ENCODE peak calls at places on chromosome 7, in five cellular contexts. I is cardiac fibroblast, Y is GM23338, N is AG04450, H is colonic mucosa. V is an unnamed sample.

GRCh38 chr7:47947355-47947749 is 914 bp downstream of the PKD1L1 start:
- DNase-seq in Y (no peak), H (no peak), N (no peak), I (no peak), V (no peak)

GRCh38 chr7:1668486-1668931 is 1.6 kb upstream of the ELFN1 start:
- DNase-seq in Y (peak), H (no peak), N (no peak), I (no peak), V (peak)

GRCh38 chr7:142470336-142470830 is 212.5 kb upstream of the PRSS58 start:
- DNase-seq in N (no peak), H (no peak), I (no peak), Y (no peak), V (no peak)

GRCh38 chr7:151133986-151134742 is 33.3 kb downstream of the GBX1 start:
- DNase-seq in H (no peak), Y (no peak), N (no peak), I (no peak), V (no peak)

GRCh38 chr7:2272031-2272430 is 30.0 kb downstream of the NUDT1 start:
- DNase-seq in H (no peak), Y (no peak), N (no peak), I (no peak), V (no peak)

GRCh38 chr7:21338728-21339164 is 89.1 kb upstream of the SP4 start:
- DNase-seq in N (no peak), Y (no peak), H (no peak), I (no peak), V (no peak)

GRCh38 chr7:17900464-17900863 is 39.8 kb downstream of the SNX13 start:
- DNase-seq in Y (no peak), H (no peak), I (no peak), N (no peak), V (no peak)

GRCh38 chr7:106246941-106247826 is 37.6 kb downstream of the NAMPT start:
- DNase-seq in N (no peak), I (no peak), H (no peak), Y (no peak), V (no peak)

GRCh38 chr7:148963583-148964509 is 64.5 kb downstream of the PDIA4 start:
- DNase-seq in N (no peak), H (peak), Y (peak), I (peak), V (no peak)

GRCh38 chr7:157930441-157930840 is 593.6 kb downstream of the DNAJB6 start:
- DNase-seq in H (no peak), Y (no peak), I (no peak), N (no peak), V (no peak)

GRCh38 chr7:20214787-20215669 is 2.2 kb downstream of the MACC1 start:
- DNase-seq in I (no peak), H (no peak), N (no peak), Y (no peak), V (no peak)

GRCh38 chr7:96400518-96400917 is 78.6 kb upstream of the SLC25A13 start:
- DNase-seq in H (no peak), I (no peak), Y (no peak), N (no peak), V (no peak)

GRCh38 chr7:120857558-120858298 is at the start of gene TSPAN12:
- DNase-seq in I (peak), N (no peak), Y (peak), H (peak), V (peak)

GRCh38 chr7:131961281-131961680 is 404.9 kb upstream of the PODXL start:
- DNase-seq in I (no peak), Y (no peak), H (no peak), N (no peak), V (no peak)

GRCh38 chr7:101169838-101170531 is 4.6 kb upstream of the VGF start:
- DNase-seq in N (no peak), Y (peak), I (peak), H (peak), V (peak)

GRCh38 chr7:155219947-155220769 is 77.5 kb upstream of the INSIG1 start:
- DNase-seq in I (no peak), H (no peak), Y (no peak), N (no peak), V (no peak)

GRCh38 chr7:85474234-85474633 is 287.4 kb upstream of the SEMA3D start:
- DNase-seq in N (no peak), H (no peak), I (no peak), Y (no peak), V (no peak)

GRCh38 chr7:18320971-18321567 is 174.5 kb upstream of the HDAC9 start:
- DNase-seq in H (no peak), I (peak), N (no peak), Y (peak), V (no peak)

GRCh38 chr7:132402096-132402495 is 174.2 kb downstream of the PLXNA4 start:
- DNase-seq in Y (no peak), H (no peak), I (no peak), N (no peak), V (no peak)

GRCh38 chr7:113698556-113699220 is 220.1 kb downstream of the PPP1R3A start:
- DNase-seq in N (peak), I (peak), Y (peak), H (no peak), V (no peak)

GRCh38 chr7:124171068-124171467 is 138.2 kb upstream of the TMEM229A start:
- DNase-seq in H (no peak), I (peak), Y (peak), N (peak), V (no peak)
- TF ChIP-seq CTCF in H (no peak), I (no peak), Y (peak), N (peak), V (no peak)

GRCh38 chr7:44218418-44219201 is 17.8 kb downstream of the YKT6 start:
- DNase-seq in N (no peak), I (peak), Y (peak), H (no peak), V (no peak)
- TF ChIP-seq CTCF in N (peak), I (no peak), Y (peak), H (no peak), V (no peak)

GRCh38 chr7:99504281-99504602 is 220 bp upstream of the ZKSCAN5 start:
- DNase-seq in Y (peak), I (no peak), H (no peak), N (no peak), V (no peak)

GRCh38 chr7:99505324-99505662 is 831 bp downstream of the ZKSCAN5 start:
- DNase-seq in H (no peak), N (no peak), I (no peak), Y (no peak), V (no peak)

GRCh38 chr7:99499713-99500636 is at the start of gene ZNF394:
- DNase-seq in H (peak), I (peak), N (peak), Y (peak), V (peak)

GRCh38 chr7:99500637-99501009 is 542 bp upstream of the ZNF394 start:
- DNase-seq in I (no peak), Y (no peak), N (no peak), H (no peak), V (no peak)

GRCh38 chr7:99504603-99505323 is at the start of gene ZKSCAN5:
- DNase-seq in N (peak), I (peak), Y (peak), H (peak), V (peak)
- TF ChIP-seq CTCF in N (no peak), I (no peak), Y (no peak), H (no peak), V (no peak)

DNA sequence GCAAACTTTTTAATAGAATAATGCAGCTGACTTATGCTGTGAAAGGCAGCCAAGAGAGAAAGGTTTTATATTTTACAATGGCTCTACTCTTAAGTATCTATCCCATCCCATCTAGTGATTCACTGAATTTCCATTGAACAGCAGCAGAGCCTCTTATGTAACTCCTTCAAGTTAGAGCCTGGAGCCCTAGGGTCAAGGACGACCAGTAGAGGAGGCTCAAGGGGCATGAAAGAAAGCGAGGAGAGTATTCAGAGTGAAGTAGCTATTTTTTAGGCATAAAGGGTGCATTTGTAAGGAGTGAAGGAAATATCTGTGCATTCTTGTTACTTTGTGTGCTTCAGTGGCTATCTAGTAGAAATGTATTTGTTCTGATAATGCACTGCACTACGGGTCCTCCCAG is 180.2 kb upstream of the TPK1 start:
- DNase-seq in I (no peak), N (no peak), Y (peak), H (no peak), V (no peak)
- TF ChIP-seq CTCF in I (no peak), N (no peak), Y (peak), H (no peak), V (no peak)

GRCh38 chr7:65216469-65216868 is 157.2 kb upstream of the ZNF92 start:
- DNase-seq in H (peak), I (peak), N (no peak), Y (peak), V (no peak)
- TF ChIP-seq CTCF in H (peak), I (peak), N (peak), Y (peak), V (no peak)

GRCh38 chr7:63112764-63113712 is 885.6 kb upstream of the ZNF722 start:
- DNase-seq in I (no peak), Y (no peak), H (no peak), N (no peak), V (no peak)
- TF ChIP-seq CTCF in I (no peak), Y (no peak), H (no peak), N (no peak), V (no peak)

GRCh38 chr7:36312064-36312914 is 77.4 kb upstream of the ANLN start:
- DNase-seq in H (peak), Y (peak), I (no peak), N (no peak), V (no peak)
- TF ChIP-seq CTCF in H (peak), Y (peak), I (no peak), N (no peak), V (no peak)

GRCh38 chr7:134331393-134331792 is 14.7 kb upstream of the SLC35B4 start:
- DNase-seq in N (no peak), H (no peak), I (no peak), Y (no peak), V (no peak)

GRCh38 chr7:134329614-134330316 is 13.0 kb upstream of the SLC35B4 start:
- DNase-seq in I (no peak), N (no peak), H (no peak), Y (no peak), V (no peak)

GRCh38 chr7:134330990-134331389 is 14.3 kb upstream of the SLC35B4 start:
- DNase-seq in H (no peak), Y (no peak), I (no peak), N (no peak), V (no peak)

GRCh38 chr7:134328900-134329299 is 12.2 kb upstream of the SLC35B4 start:
- DNase-seq in Y (no peak), N (no peak), H (no peak), I (no peak), V (no peak)

DNA sequence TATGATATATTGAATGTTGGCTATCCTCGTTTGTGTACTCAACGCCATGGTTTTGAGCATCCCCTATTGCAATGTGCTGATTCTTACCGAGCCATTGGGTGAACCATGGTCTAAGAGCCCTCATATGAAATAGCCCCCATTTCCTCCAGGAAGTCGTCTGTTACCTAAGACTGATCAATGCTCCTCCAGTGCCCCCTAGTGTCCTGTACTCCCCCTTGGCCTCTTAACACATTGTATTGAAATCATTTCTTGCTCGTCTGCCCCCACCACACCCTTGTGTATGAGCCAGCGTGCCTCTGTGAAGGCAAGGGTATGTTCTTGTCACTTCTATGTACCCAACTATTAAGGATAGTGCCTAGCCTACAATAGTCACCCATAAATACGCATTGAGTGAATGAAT is 11.2 kb upstream of the SLC35B4 start:
- DNase-seq in N (no peak), I (peak), H (peak), Y (peak), V (no peak)
- TF ChIP-seq CTCF in N (peak), I (peak), H (peak), Y (peak), V (no peak)

GRCh38 chr7:109967401-109967800 is 1123.5 kb upstream of the LRRN3 start:
- DNase-seq in H (no peak), N (no peak), I (no peak), Y (no peak), V (no peak)

GRCh38 chr7:109963741-109964140 is 1127.2 kb upstream of the LRRN3 start:
- DNase-seq in N (no peak), I (no peak), H (no peak), Y (no peak), V (no peak)

GRCh38 chr7:109964780-109965179 is 1126.1 kb upstream of the LRRN3 start:
- DNase-seq in H (no peak), N (no peak), Y (no peak), I (no peak), V (no peak)
- TF ChIP-seq CTCF in H (no peak), N (no peak), Y (no peak), I (no peak), V (no peak)